ENCODE peak calls at places on chromosomes 16 and 17, in five cellular contexts. C, W, X, A and G are unnamed samples.

GRCh38 chr16:56226840-56227525 is 35.7 kb downstream of the GNAO1 start:
- DNase-seq in C (no peak), W (no peak), X (no peak), A (no peak), G (no peak)

GRCh38 chr17:15398736-15399331 is 57.4 kb upstream of the TEKT3 start:
- DNase-seq in C (no peak), W (no peak), X (no peak), A (no peak), G (no peak)

GRCh38 chr16:2082171-2082982 is 34.6 kb downstream of the TSC2 start:
- DNase-seq in C (no peak), W (no peak), X (no peak), A (peak), G (no peak)

GRCh38 chr16:81912395-81912794 is 98.9 kb downstream of the SDR42E1 start:
- DNase-seq in C (no peak), W (no peak), X (no peak), A (no peak), G (no peak)

GRCh38 chr17:34706029-34706428 is 126.6 kb downstream of the TMEM132E start:
- DNase-seq in C (no peak), W (no peak), X (peak), A (no peak), G (no peak)

GRCh38 chr17:4786111-4786491 is at the start of gene VMO1:
- DNase-seq in C (no peak), W (no peak), X (no peak), A (no peak), G (no peak)

GRCh38 chr17:64069143-64069542 is 48.7 kb upstream of the ICAM2 start:
- DNase-seq in C (no peak), W (no peak), X (no peak), A (no peak), G (no peak)

GRCh38 chr17:57675988-57676387 is 69.1 kb downstream of the CCDC182 start:
- DNase-seq in C (no peak), W (no peak), X (no peak), A (peak), G (no peak)

GRCh38 chr17:34025179-34025551 is 229.9 kb upstream of the CCL2 start:
- DNase-seq in C (no peak), W (no peak), X (no peak), A (no peak), G (no peak)

GRCh38 chr16:3904875-3905274 is 24.4 kb upstream of the CREBBP start:
- DNase-seq in C (no peak), W (no peak), X (peak), A (no peak), G (no peak)

GRCh38 chr16:56370836-56371235 is 54.5 kb downstream of the AMFR start:
- DNase-seq in C (no peak), W (no peak), X (no peak), A (peak), G (no peak)